ENCODE peak calls at places on chromosomes 4 and X, in nine cellular contexts. F is vagina; X is pulmonary artery endothelial cell; K is activated CD4-positive, CD25-positive, alpha-beta regulatory T cell treated with anti-CD3 and anti-CD28 coated beads, Interleukin-2, amount 50 U/mL, for 72 hours; R is activated CD8-positive, alpha-beta memory T cell treated with anti-CD3 and anti-CD28 coated beads for 4 hours; H is stimulated activated CD4-positive, alpha-beta T cell treated with anti-CD3 and anti-CD28 coated beads, Interleukin-2, amount 100 ng/mL, for 48 hours; D is GM03348; E is AG04449; Z is adrenal gland. P is an unnamed sample.

GRCh38 chr4:68129793-68130192 is at the start of gene TMPRSS11F:
- DNase-seq in F (no peak), X (no peak), K (no peak), R (no peak), H (no peak), D (no peak), E (no peak), Z (no peak), P (no peak)

GRCh38 chr4:13907255-13907751 is 279.8 kb upstream of the BOD1L1 start:
- DNase-seq in F (no peak), X (peak), K (no peak), R (no peak), H (no peak), D (peak), E (peak), Z (peak), P (no peak)

GRCh38 chr4:127400736-127401346 is 231.9 kb upstream of the INTU start:
- DNase-seq in F (no peak), X (peak), K (no peak), R (no peak), H (peak), D (peak), E (peak), Z (peak), P (no peak)

GRCh38 chr4:3201718-3202702 is 46.9 kb upstream of the MSANTD1 start:
- DNase-seq in F (no peak), X (no peak), K (peak), R (peak), H (peak), D (peak), E (no peak), Z (no peak), P (peak)

GRCh38 chr4:105145913-105146285 is 777 bp upstream of the TET2 start:
- DNase-seq in F (no peak), X (no peak), K (no peak), R (peak), H (peak), D (no peak), E (no peak), Z (no peak), P (peak)

GRCh38 chrX:1427756-1428155 is 25.0 kb downstream of the ASMTL start:
- DNase-seq in F (no peak), X (no peak), K (no peak), R (no peak), H (no peak), D (no peak), E (no peak), Z (peak), P (no peak)

GRCh38 chr4:11252149-11252548 is 176.5 kb downstream of the HS3ST1 start:
- DNase-seq in F (no peak), X (no peak), K (no peak), R (no peak), H (no peak), D (no peak), E (no peak), Z (no peak), P (no peak)

GRCh38 chr4:6104541-6105130 is 86.4 kb upstream of the C4orf50 start:
- DNase-seq in F (no peak), X (no peak), K (no peak), R (no peak), H (no peak), D (no peak), E (no peak), Z (no peak), P (no peak)

GRCh38 chr4:24488399-24489164 is 95.8 kb downstream of the DHX15 start:
- DNase-seq in F (no peak), X (peak), K (peak), R (peak), H (peak), D (peak), E (no peak), Z (peak), P (no peak)

GRCh38 chr4:168995537-168996295 is 14.3 kb downstream of the CBR4 start:
- DNase-seq in F (no peak), X (no peak), K (no peak), R (no peak), H (no peak), D (peak), E (no peak), Z (no peak), P (no peak)

GRCh38 chrX:69063486-69063885 is 101.8 kb downstream of the PJA1 start:
- DNase-seq in F (peak), X (no peak), K (no peak), R (no peak), H (no peak), D (no peak), E (no peak), Z (no peak), P (no peak)

GRCh38 chr4:55004831-55005230 is 120.6 kb downstream of the KDR start:
- DNase-seq in F (no peak), X (no peak), K (no peak), R (no peak), H (no peak), D (no peak), E (no peak), Z (peak), P (no peak)